ENCODE peak calls at places on chromosomes 7 and 10, in six cellular contexts. Y is SK-N-SH, Z is A549, A is H1, T is HCT116, U is K562. R is an unnamed sample.

GRCh38 chr7:121960678-121961461 is 87.9 kb downstream of the PTPRZ1 start:
- DNase-seq in U (no peak), T (peak), Y (no peak), A (peak), Z (no peak), R (peak)

GRCh38 chr7:151905322-151905721 is 28.4 kb upstream of the PRKAG2 start:
- DNase-seq in T (no peak), A (no peak), Z (no peak), Y (no peak), U (no peak), R (no peak)

GRCh38 chr10:117619200-117619599 is 76.7 kb downstream of the EMX2 start:
- DNase-seq in Y (no peak), Z (no peak), A (no peak), U (no peak), T (no peak), R (no peak)

GRCh38 chr7:92682767-92683539 is 92.8 kb upstream of the FAM133B start:
- DNase-seq in Z (no peak), U (no peak), Y (no peak), T (no peak), A (no peak), R (peak)

GRCh38 chr10:49001402-49001801 is 61.8 kb upstream of the LRRC18 start:
- DNase-seq in Y (peak), T (no peak), Z (peak), U (peak), A (peak), R (no peak)

GRCh38 chr7:108492742-108493141 is 33.2 kb downstream of the PNPLA8 start:
- DNase-seq in Z (no peak), Y (no peak), T (no peak), A (no peak), U (no peak), R (no peak)

GRCh38 chr7:90246184-90246583 is 1.2 kb downstream of the CFAP69 start:
- DNase-seq in Y (no peak), Z (no peak), A (no peak), U (no peak), T (no peak), R (no peak)

GRCh38 chr7:7798510-7798909 is 80.1 kb upstream of the RPA3 start:
- DNase-seq in U (no peak), A (no peak), Y (peak), T (no peak), Z (no peak), R (no peak)

GRCh38 chr7:95028683-95029082 is 121.3 kb downstream of the PPP1R9A start:
- DNase-seq in A (no peak), Z (no peak), T (no peak), Y (no peak), U (no peak), R (no peak)

GRCh38 chr7:92723205-92723604 is 113.2 kb downstream of the CDK6 start:
- DNase-seq in U (no peak), A (no peak), Y (no peak), T (no peak), Z (no peak), R (peak)

GRCh38 chr10:131889755-131890154 is 11.1 kb upstream of the PPP2R2D start:
- DNase-seq in A (no peak), Z (no peak), T (no peak), U (no peak), Y (no peak), R (no peak)

GRCh38 chr7:2815523-2816240 is 28.4 kb downstream of the GNA12 start:
- DNase-seq in Y (no peak), Z (no peak), T (no peak), U (no peak), A (no peak), R (no peak)

GRCh38 chr7:66557214-66558200 is 71.2 kb upstream of the KCTD7 start:
- DNase-seq in U (peak), Z (peak), T (no peak), A (peak), Y (peak), R (peak)

GRCh38 chr7:91265693-91266066 is 1.4 kb downstream of the FZD1 start:
- DNase-seq in A (no peak), Z (no peak), Y (no peak), T (no peak), U (no peak), R (peak)

GRCh38 chr10:93475871-93476270 is 6.3 kb downstream of the MYOF start:
- DNase-seq in Z (peak), Y (no peak), A (no peak), T (peak), U (no peak), R (peak)

GRCh38 chr7:51700593-51701215 is 384.1 kb upstream of the COBL start:
- DNase-seq in U (no peak), T (no peak), Y (no peak), Z (no peak), A (no peak), R (no peak)

GRCh38 chr7:138864667-138865066 is 66.7 kb upstream of the ATP6V0A4 start:
- DNase-seq in A (no peak), T (no peak), U (no peak), Y (no peak), Z (peak), R (no peak)

GRCh38 chr7:47383064-47383463 is 198.8 kb downstream of the TNS3 start:
- DNase-seq in A (no peak), Z (no peak), U (no peak), Y (no peak), T (no peak), R (no peak)

GRCh38 chr7:157151626-157152339 is 13.1 kb downstream of the UBE3C start:
- DNase-seq in U (no peak), Y (no peak), T (no peak), A (no peak), Z (no peak), R (no peak)

GRCh38 chr7:104978460-104978859 is 35.5 kb upstream of the KMT2E start:
- DNase-seq in T (no peak), Y (no peak), A (no peak), U (no peak), Z (no peak), R (no peak)

GRCh38 chr10:132247943-132248342 is 59.8 kb downstream of the STK32C start:
- DNase-seq in Z (no peak), Y (no peak), T (no peak), U (peak), A (no peak), R (no peak)

GRCh38 chr7:90797596-90797995 is 201.5 kb downstream of the CDK14 start:
- DNase-seq in Y (no peak), U (no peak), Z (no peak), A (no peak), T (no peak), R (no peak)

GRCh38 chr7:3897430-3898385 is 596.7 kb downstream of the SDK1 start:
- DNase-seq in Z (peak), U (peak), Y (peak), A (no peak), T (peak), R (peak)

GRCh38 chr10:77390481-77390891 is 247.1 kb downstream of the KCNMA1 start:
- DNase-seq in U (no peak), A (no peak), Y (no peak), Z (no peak), T (no peak), R (no peak)

DNA sequence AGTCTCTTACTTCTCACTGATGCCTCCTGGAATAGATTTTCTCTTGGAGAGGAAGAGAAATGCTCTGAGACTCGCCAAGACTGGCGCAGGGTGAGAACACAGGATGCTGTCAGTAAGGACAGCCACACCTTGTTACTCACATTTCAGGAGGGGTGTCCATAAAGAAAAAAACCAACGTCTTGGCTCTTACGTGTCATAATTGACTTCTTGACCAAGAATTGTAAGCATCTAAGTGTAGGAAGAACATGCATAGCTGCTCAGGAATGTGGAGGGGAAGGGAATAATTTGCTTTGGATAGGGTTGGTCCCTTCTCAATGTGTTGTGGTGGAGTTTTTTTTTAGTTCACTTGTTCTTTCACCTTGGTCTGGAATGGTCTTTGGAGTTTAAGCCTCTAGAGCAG is 43.8 kb upstream of the ZNF438 start:
- DNase-seq in U (no peak), Y (no peak), T (no peak), Z (no peak), A (no peak), R (peak)
- TF ChIP-seq MAX in U (no peak), Y (no peak), T (no peak), Z (no peak), A (no peak), R (no peak)

GRCh38 chr10:113425596-113425995 is 127.3 kb upstream of the HABP2 start:
- DNase-seq in A (no peak), U (no peak), Z (no peak), Y (no peak), T (no peak), R (peak)
- H3K27ac ChIP-seq in A (no peak), U (no peak), Z (no peak), Y (no peak), T (no peak), R (no peak)

GRCh38 chr7:96499532-96499931 is 177.6 kb upstream of the SLC25A13 start:
- DNase-seq in Y (no peak), U (no peak), Z (no peak), T (no peak), A (no peak), R (no peak)

GRCh38 chr7:96497567-96497966 is 175.7 kb upstream of the SLC25A13 start:
- DNase-seq in T (no peak), Z (no peak), A (no peak), U (no peak), Y (no peak), R (no peak)

GRCh38 chr7:96501318-96501717 is 179.4 kb upstream of the SLC25A13 start:
- DNase-seq in U (no peak), T (no peak), A (no peak), Y (no peak), Z (no peak), R (no peak)

GRCh38 chr7:96495751-96496216 is 173.9 kb upstream of the SLC25A13 start:
- DNase-seq in Z (no peak), T (no peak), U (no peak), Y (peak), A (no peak), R (no peak)
- TF ChIP-seq MAX in Z (no peak), T (no peak), U (no peak), Y (no peak), A (no peak), R (no peak)

GRCh38 chr10:6299234-6299633 is 96.5 kb downstream of the PFKFB3 start:
- DNase-seq in Z (peak), A (no peak), T (peak), Y (no peak), U (peak), R (no peak)
- H3K27ac ChIP-seq in Z (peak), A (no peak), T (peak), Y (peak), U (no peak), R (no peak)

DNA sequence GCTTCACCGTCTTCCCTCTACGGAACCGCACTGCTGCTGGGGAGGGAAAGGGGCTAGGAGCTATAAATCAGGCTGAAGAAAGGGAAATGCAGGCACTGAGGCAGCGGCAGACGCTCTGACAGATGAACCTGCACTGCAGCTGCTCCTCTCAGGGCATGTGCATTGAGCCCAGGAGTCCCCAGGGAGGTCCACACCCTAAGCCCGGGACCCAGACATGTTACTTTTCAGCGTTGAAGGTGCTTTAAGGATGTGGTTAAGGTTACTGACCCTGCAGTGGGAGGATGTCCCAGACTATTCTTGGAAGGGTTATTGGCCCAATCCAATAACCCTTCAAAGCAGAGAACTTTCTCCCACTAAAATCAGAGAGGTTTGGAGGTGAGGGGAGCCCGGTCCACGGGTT is 75.5 kb downstream of the ADARB2 start:
- DNase-seq in Z (no peak), Y (no peak), T (no peak), A (no peak), U (no peak), R (no peak)
- TF ChIP-seq MAX in Z (no peak), Y (no peak), T (no peak), A (no peak), U (no peak), R (no peak)

GRCh38 chr10:96986200-96986856 is 154.2 kb downstream of the LCOR start:
- DNase-seq in Z (no peak), Y (no peak), U (no peak), A (no peak), T (no peak), R (no peak)
- H3K27ac ChIP-seq in Z (no peak), Y (no peak), U (no peak), A (no peak), T (no peak), R (no peak)

GRCh38 chr7:778271-778967 is 51.3 kb upstream of the PRKAR1B start:
- DNase-seq in A (no peak), Z (no peak), Y (peak), T (no peak), U (no peak), R (peak)

GRCh38 chr7:777679-778078 is 50.6 kb upstream of the PRKAR1B start:
- DNase-seq in A (no peak), T (no peak), Z (no peak), U (no peak), Y (no peak), R (no peak)

GRCh38 chr7:776381-776780 is 49.3 kb upstream of the PRKAR1B start:
- DNase-seq in A (no peak), Z (no peak), T (no peak), U (no peak), Y (no peak), R (no peak)

GRCh38 chr7:778968-779451 is 51.9 kb upstream of the PRKAR1B start:
- DNase-seq in Y (peak), T (no peak), U (no peak), Z (no peak), A (no peak), R (peak)

DNA sequence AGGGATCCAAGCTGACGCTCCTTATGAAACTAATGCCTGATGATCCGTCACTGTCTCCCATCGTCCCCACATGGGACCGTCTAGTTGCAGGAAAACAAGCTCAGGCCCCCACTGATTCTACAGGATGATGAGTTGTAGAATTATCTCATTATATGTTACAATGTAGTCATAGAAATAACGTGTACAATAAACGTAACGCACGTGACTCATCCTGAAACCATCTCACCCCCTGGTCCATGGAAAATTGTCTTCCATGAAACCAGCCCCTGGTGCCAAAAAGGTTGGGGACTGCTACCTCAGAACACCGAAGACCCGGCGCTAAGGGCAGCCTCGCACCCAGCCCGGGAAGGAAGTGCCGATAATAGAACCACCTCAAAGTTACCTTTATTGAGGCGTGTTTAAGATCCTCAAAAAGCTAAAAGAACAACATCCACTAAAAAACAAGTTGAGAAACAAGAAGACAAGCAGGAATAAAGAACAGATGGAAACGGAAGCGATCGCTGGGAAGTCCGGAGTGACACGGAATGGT is 50.0 kb upstream of the PRKAR1B start:
- DNase-seq in T (no peak), Y (no peak), Z (no peak), A (no peak), U (no peak), R (peak)
- TF ChIP-seq MAX in T (no peak), Y (no peak), Z (no peak), A (no peak), U (no peak), R (no peak)

DNA sequence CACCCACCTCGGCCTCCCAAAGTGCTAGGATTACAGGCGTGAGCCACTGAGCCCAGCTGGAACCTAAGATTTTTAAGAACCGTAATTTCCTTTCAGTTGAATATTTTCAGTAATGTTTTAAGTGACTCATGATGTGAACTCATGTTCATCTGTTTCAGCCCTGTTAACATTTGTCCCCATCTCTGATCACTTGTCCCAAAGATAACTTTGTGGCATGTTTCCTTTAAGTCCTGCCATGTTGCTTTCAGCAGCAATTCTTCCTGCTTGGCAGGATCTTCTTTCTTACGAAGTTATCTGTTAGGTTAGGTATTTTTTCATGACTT is 19.3 kb downstream of the ZRANB1 start:
- DNase-seq in Z (no peak), A (no peak), Y (no peak), U (no peak), T (no peak), R (no peak)
- H3K27ac ChIP-seq in Z (no peak), A (no peak), Y (no peak), U (no peak), T (no peak), R (no peak)

GRCh38 chr10:102334106-102334505 is 61.4 kb upstream of the NFKB2 start:
- DNase-seq in T (no peak), A (no peak), Y (peak), U (no peak), Z (no peak), R (no peak)

GRCh38 chr10:102341038-102341688 is 54.3 kb upstream of the NFKB2 start:
- DNase-seq in A (no peak), U (no peak), Z (no peak), Y (no peak), T (no peak), R (no peak)

GRCh38 chr10:102335184-102335583 is 60.3 kb upstream of the NFKB2 start:
- DNase-seq in Y (no peak), Z (no peak), U (no peak), T (no peak), A (no peak), R (no peak)
- TF ChIP-seq MAX in Y (no peak), Z (no peak), U (no peak), T (no peak), A (no peak), R (no peak)

GRCh38 chr7:98057157-98057556 is 49.5 kb upstream of the LMTK2 start:
- DNase-seq in U (no peak), Z (no peak), T (no peak), Y (no peak), A (no peak), R (no peak)

GRCh38 chr7:98054585-98054984 is 52.1 kb upstream of the LMTK2 start:
- DNase-seq in T (no peak), Z (no peak), Y (no peak), U (no peak), A (no peak), R (no peak)

GRCh38 chr7:98056580-98056979 is 50.1 kb upstream of the LMTK2 start:
- DNase-seq in T (no peak), Z (no peak), U (no peak), A (no peak), Y (no peak), R (no peak)

GRCh38 chr7:98058186-98058585 is 48.5 kb upstream of the LMTK2 start:
- DNase-seq in A (no peak), U (peak), T (no peak), Z (no peak), Y (no peak), R (no peak)
- H3K27ac ChIP-seq in A (no peak), U (no peak), T (no peak), Z (no peak), Y (no peak), R (no peak)